ENCODE peak calls at places on chromosomes 6 and 20, in ten cellular contexts. S, H, F, C, V, L, Y, B, E and I are unnamed samples.

GRCh38 chr6:113695506-113695905 is 161.6 kb upstream of the MARCKS start:
- DNase-seq in V (no peak), Y (no peak), H (no peak), L (no peak), F (no peak), B (no peak), E (no peak), C (no peak), S (no peak), I (no peak)

GRCh38 chr20:19973920-19974620 is 43.1 kb upstream of the NAA20 start:
- DNase-seq in B (no peak), E (no peak), S (no peak), V (no peak), H (no peak), L (no peak), F (no peak), C (no peak), Y (peak), I (no peak)

GRCh38 chr6:142929751-142930358 is 15.1 kb downstream of the HIVEP2 start:
- DNase-seq in B (no peak), C (no peak), L (no peak), S (no peak), Y (no peak), V (no peak), F (no peak), H (no peak), E (no peak), I (no peak)

GRCh38 chr6:19153270-19153980 is 683.7 kb upstream of the ID4 start:
- DNase-seq in F (no peak), Y (peak), S (no peak), B (peak), H (no peak), C (no peak), E (no peak), V (no peak), L (no peak), I (no peak)

GRCh38 chr6:45209762-45210161 is 118.4 kb upstream of the RUNX2 start:
- DNase-seq in H (no peak), L (no peak), Y (no peak), V (no peak), B (no peak), F (no peak), E (no peak), S (no peak), C (no peak), I (peak)

GRCh38 chr6:41427642-41428401 is 92.4 kb downstream of the NCR2 start:
- DNase-seq in L (no peak), V (peak), H (peak), S (peak), F (peak), Y (no peak), E (no peak), B (no peak), C (peak), I (peak)

GRCh38 chr6:36285797-36286196 is 15.9 kb downstream of the PNPLA1 start:
- DNase-seq in Y (no peak), S (no peak), H (no peak), C (no peak), E (no peak), B (no peak), V (no peak), F (no peak), L (no peak), I (no peak)

GRCh38 chr20:63283397-63284082 is 9.4 kb upstream of the COL20A1 start:
- DNase-seq in Y (no peak), H (no peak), F (no peak), E (no peak), B (no peak), S (no peak), V (no peak), L (no peak), C (no peak), I (no peak)

GRCh38 chr6:25024821-25025220 is 89.1 kb upstream of the RIPOR2 start:
- DNase-seq in F (no peak), B (no peak), E (no peak), C (no peak), V (no peak), S (no peak), Y (no peak), H (no peak), L (no peak), I (no peak)

GRCh38 chr6:219641-220198 is 72.6 kb upstream of the DUSP22 start:
- DNase-seq in S (peak), E (peak), V (no peak), B (no peak), Y (peak), F (no peak), L (peak), H (no peak), C (no peak), I (peak)

GRCh38 chr6:44667226-44667625 is 279.7 kb downstream of the CDC5L start:
- DNase-seq in L (no peak), H (no peak), V (no peak), E (no peak), F (no peak), S (peak), Y (no peak), B (no peak), C (no peak), I (no peak)

GRCh38 chr6:474454-475185 is 83.1 kb downstream of the IRF4 start:
- DNase-seq in B (no peak), F (no peak), E (peak), V (peak), L (no peak), S (no peak), Y (no peak), C (no peak), H (no peak), I (no peak)

GRCh38 chr6:163745566-163746400 is 331.3 kb downstream of the QKI start:
- DNase-seq in Y (peak), E (no peak), F (peak), H (peak), S (no peak), B (no peak), C (no peak), L (peak), V (no peak), I (peak)

GRCh38 chr20:50274570-50275430 is 84.2 kb downstream of the CEBPB start:
- DNase-seq in L (no peak), V (no peak), B (no peak), S (no peak), E (no peak), C (no peak), H (no peak), Y (peak), F (no peak), I (no peak)

GRCh38 chr6:107670792-107671199 is 153.3 kb downstream of the SCML4 start:
- DNase-seq in V (no peak), E (peak), B (no peak), F (no peak), C (no peak), Y (no peak), H (no peak), L (no peak), S (peak), I (peak)

GRCh38 chr6:18564775-18565174 is 177.6 kb downstream of the RNF144B start:
- DNase-seq in E (no peak), Y (no peak), L (no peak), C (no peak), V (no peak), H (no peak), S (no peak), B (no peak), F (no peak), I (no peak)

GRCh38 chr6:22600059-22600458 is 30.7 kb downstream of the HDGFL1 start:
- DNase-seq in E (no peak), L (no peak), B (no peak), C (no peak), V (no peak), S (no peak), F (no peak), Y (no peak), H (no peak), I (no peak)

GRCh38 chr6:142881771-142882170 is 63.2 kb downstream of the HIVEP2 start:
- DNase-seq in F (no peak), V (no peak), S (no peak), B (no peak), Y (no peak), E (no peak), C (no peak), L (no peak), H (no peak), I (peak)

GRCh38 chr6:25103603-25104002 is 167.8 kb upstream of the RIPOR2 start:
- DNase-seq in L (no peak), H (no peak), E (no peak), S (no peak), Y (no peak), F (no peak), C (no peak), B (no peak), V (no peak), I (no peak)

GRCh38 chr20:58005581-58006345 is 222.7 kb downstream of the ANKRD60 start:
- DNase-seq in C (no peak), F (no peak), B (no peak), V (no peak), L (no peak), E (no peak), S (no peak), Y (no peak), H (no peak), I (no peak)

GRCh38 chr6:75946146-75946831 is 126.2 kb downstream of the IMPG1 start:
- DNase-seq in B (no peak), Y (no peak), C (no peak), H (no peak), E (no peak), S (peak), L (no peak), V (no peak), F (no peak), I (no peak)

GRCh38 chr6:168244961-168245551 is 74.5 kb downstream of the DACT2 start:
- DNase-seq in B (no peak), V (no peak), Y (no peak), L (no peak), F (no peak), H (no peak), E (no peak), S (no peak), C (no peak), I (no peak)

GRCh38 chr20:23782366-23782983 is 31.7 kb upstream of the CST1 start:
- DNase-seq in C (peak), V (no peak), E (peak), B (no peak), S (peak), L (peak), F (no peak), Y (no peak), H (peak), I (peak)

GRCh38 chr6:20693466-20694063 is 159.3 kb downstream of the CDKAL1 start:
- DNase-seq in L (no peak), Y (no peak), C (no peak), F (no peak), S (no peak), E (no peak), B (no peak), H (no peak), V (no peak), I (peak)

GRCh38 chr20:41138217-41138526 is 829 bp downstream of the PLCG1 start:
- DNase-seq in F (no peak), S (no peak), C (no peak), V (no peak), Y (no peak), L (no peak), B (no peak), H (no peak), E (no peak), I (no peak)

GRCh38 chr20:32468860-32469259 is 110.7 kb downstream of the ASXL1 start:
- DNase-seq in L (no peak), C (no peak), B (no peak), H (no peak), S (no peak), F (no peak), Y (no peak), V (no peak), E (no peak), I (no peak)

GRCh38 chr6:5634525-5634924 is 372.2 kb downstream of the NRN1 start:
- DNase-seq in L (no peak), S (no peak), V (no peak), H (no peak), C (no peak), E (no peak), F (no peak), Y (no peak), B (no peak), I (no peak)

GRCh38 chr6:169110934-169111602 is 142.6 kb downstream of the THBS2 start:
- DNase-seq in Y (no peak), V (no peak), S (no peak), H (no peak), C (no peak), E (no peak), L (no peak), B (no peak), F (no peak), I (no peak)

GRCh38 chr6:106894978-106895702 is 79.4 kb downstream of the CD24 start:
- DNase-seq in H (no peak), Y (no peak), F (no peak), C (no peak), S (peak), E (no peak), L (no peak), B (no peak), V (no peak), I (peak)

GRCh38 chr20:50788045-50788867 is 6.6 kb upstream of the BCAS4 start:
- DNase-seq in C (no peak), L (peak), F (no peak), H (peak), Y (no peak), S (no peak), B (peak), V (no peak), E (no peak), I (peak)

GRCh38 chr6:85044336-85044735 is 279.9 kb upstream of the TBX18 start:
- DNase-seq in S (no peak), L (no peak), F (no peak), H (no peak), E (no peak), V (no peak), C (no peak), B (no peak), Y (no peak), I (no peak)

GRCh38 chr6:89050155-89050554 is 30.4 kb upstream of the PNRC1 start:
- DNase-seq in L (no peak), V (no peak), E (no peak), S (no peak), B (no peak), Y (peak), H (no peak), F (no peak), C (no peak), I (no peak)

GRCh38 chr6:139568956-139569538 is 194.6 kb upstream of the CITED2 start:
- DNase-seq in V (no peak), C (no peak), S (no peak), B (no peak), H (no peak), L (no peak), Y (no peak), F (no peak), E (no peak), I (peak)

GRCh38 chr6:90326404-90327057 is 29.9 kb upstream of the BACH2 start:
- DNase-seq in B (no peak), F (no peak), L (no peak), S (no peak), Y (no peak), C (no peak), H (no peak), E (no peak), V (no peak), I (no peak)

GRCh38 chr6:166488701-166489100 is 97.8 kb downstream of the RAMACL start:
- DNase-seq in E (no peak), V (no peak), S (no peak), H (no peak), C (no peak), F (no peak), Y (no peak), L (no peak), B (no peak), I (no peak)

GRCh38 chr6:35688605-35689322 is at the start of gene FKBP5:
- DNase-seq in C (peak), B (peak), H (peak), F (peak), S (peak), L (peak), V (peak), E (peak), Y (peak), I (peak)

GRCh38 chr20:57291003-57291402 is 24.6 kb upstream of the BMP7 start:
- DNase-seq in L (no peak), S (peak), C (no peak), Y (no peak), F (peak), B (no peak), E (no peak), H (no peak), V (no peak), I (no peak)

GRCh38 chr6:144036064-144036873 is 28.2 kb upstream of the PLAGL1 start:
- DNase-seq in S (peak), E (peak), B (no peak), Y (no peak), V (no peak), C (no peak), F (no peak), H (peak), L (no peak), I (no peak)

GRCh38 chr20:35561268-35561667 is 19.4 kb downstream of the ERGIC3 start:
- DNase-seq in B (no peak), Y (no peak), F (no peak), H (peak), V (no peak), L (peak), E (no peak), S (peak), C (peak), I (peak)

GRCh38 chr6:108565893-108566292 is 5.2 kb downstream of the FOXO3 start:
- DNase-seq in L (no peak), F (no peak), E (peak), Y (peak), V (no peak), B (no peak), H (no peak), S (no peak), C (no peak), I (peak)